ENCODE peak calls at places on chromosomes 6 and 20, in four cellular contexts. Y is H9, I is trophoblast cell, W is mesenchymal stem cell. Z is an unnamed sample.

GRCh38 chr20:49115565-49115964 is 69.5 kb downstream of the CSE1L start:
- DNase-seq in Y (no peak), I (no peak), W (peak; percentile 44), Z (peak; percentile 72)

GRCh38 chr6:161181136-161181535 is 92.7 kb downstream of the AGPAT4 start:
- DNase-seq in Y (no peak), I (no peak), W (no peak), Z (no peak)

GRCh38 chr6:117733341-117733740 is 58.1 kb downstream of the NUS1 start:
- DNase-seq in Y (no peak), I (no peak), W (no peak), Z (no peak)

GRCh38 chr20:25310268-25310920 is 62.5 kb downstream of the PYGB start:
- DNase-seq in Y (no peak), I (peak; percentile 69), W (peak; percentile 97), Z (peak; percentile 96)

GRCh38 chr6:35310265-35310831 is 12.7 kb downstream of the DEF6 start:
- DNase-seq in Y (peak; percentile 8), I (peak; percentile 94), W (no peak), Z (no peak)

GRCh38 chr6:24929255-24929654 is 6.5 kb downstream of the RIPOR2 start:
- DNase-seq in Y (no peak), I (no peak), W (peak; percentile 24), Z (no peak)

GRCh38 chr20:35820715-35821114 is 48.9 kb downstream of the PHF20 start:
- DNase-seq in Y (no peak), I (no peak), W (peak; percentile 57), Z (peak; percentile 52)

GRCh38 chr6:52724041-52724405 is 39.3 kb downstream of the GSTA2 start:
- DNase-seq in Y (no peak), I (peak; percentile 69), W (no peak), Z (peak; percentile 56)

GRCh38 chr6:39812853-39813533 is 20.8 kb downstream of the DAAM2 start:
- DNase-seq in Y (no peak), I (no peak), W (peak; percentile 79), Z (peak; percentile 68)

GRCh38 chr6:37473364-37474095 is 26.2 kb downstream of the CCDC167 start:
- DNase-seq in Y (no peak), I (no peak), W (no peak), Z (peak; percentile 33)

GRCh38 chr6:26184492-26184891 is 97.3 kb downstream of the HFE start:
- DNase-seq in Y (no peak), I (no peak), W (no peak), Z (no peak)

GRCh38 chr20:58626076-58626475 is 25.0 kb upstream of the STX16 start:
- DNase-seq in Y (no peak), I (no peak), W (no peak), Z (no peak)

DNA sequence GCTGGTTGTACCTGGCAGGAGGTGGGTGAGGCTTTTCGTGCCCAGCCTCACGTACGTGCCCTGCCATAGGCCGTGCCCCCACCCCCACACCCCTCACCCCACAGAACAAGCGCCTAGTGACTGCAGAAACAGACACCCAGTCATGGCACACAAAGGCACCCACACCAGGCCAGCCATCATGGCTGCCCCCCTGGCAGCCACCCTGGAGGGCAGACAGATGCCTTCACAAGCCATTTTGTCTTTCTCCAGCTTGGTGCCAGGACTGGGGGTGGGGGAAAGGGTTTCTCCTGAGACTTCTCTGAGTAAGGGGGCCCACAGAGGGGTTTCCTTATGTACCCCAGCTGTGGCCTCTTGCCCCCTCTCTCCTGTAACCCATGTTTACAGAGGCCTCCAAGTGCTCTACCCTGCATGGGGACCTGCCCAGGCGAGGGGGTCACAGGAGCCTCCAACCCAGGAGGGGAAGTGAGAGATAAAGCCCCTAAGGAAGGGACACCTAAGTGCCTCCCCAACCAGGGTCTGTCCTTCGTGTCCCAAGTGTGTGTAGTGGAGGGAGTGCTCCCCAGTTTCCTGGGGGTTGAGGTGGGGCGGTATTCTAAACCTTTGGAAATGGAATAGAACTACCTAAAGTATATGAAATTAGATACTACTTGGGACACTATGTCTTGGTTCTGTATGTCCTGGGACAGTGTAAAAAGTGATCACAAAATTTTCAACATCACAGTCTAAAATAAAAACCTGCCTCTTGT is 49.9 kb downstream of the MRPL14 start:
- DNase-seq in Y (no peak), I (no peak), W (no peak), Z (no peak)
- H3K14ac ChIP-seq in Y (peak overlapping the region; percentile 35), I (no peak overlapping the region), W (no peak overlapping the region), Z (no peak overlapping the region)

DNA sequence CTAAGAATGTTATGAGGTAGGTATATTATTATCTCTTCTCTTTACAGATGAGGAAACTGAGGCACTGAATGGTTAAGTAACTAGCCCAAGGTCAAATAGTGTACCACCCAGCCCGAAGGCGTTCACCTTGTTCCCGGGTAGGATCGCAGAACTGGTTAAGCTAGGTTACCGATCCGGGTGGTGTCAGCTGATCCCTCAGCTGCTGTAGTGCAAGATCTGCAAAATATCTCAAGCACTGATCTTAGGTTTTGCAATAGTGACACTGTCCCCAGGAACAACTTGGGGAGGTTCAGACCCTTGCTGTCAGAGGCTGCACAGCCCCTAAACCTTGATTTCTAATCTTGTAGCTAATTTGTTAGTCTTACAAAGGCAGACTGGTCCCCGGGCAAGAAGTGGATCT is 28.1 kb downstream of the SLC52A3 start:
- DNase-seq in Y (no peak), I (peak; percentile 83), W (no peak), Z (no peak)
- H4K8ac ChIP-seq in Y (no peak overlapping the region), I (no peak overlapping the region), W (no peak overlapping the region), Z (no peak overlapping the region)

DNA sequence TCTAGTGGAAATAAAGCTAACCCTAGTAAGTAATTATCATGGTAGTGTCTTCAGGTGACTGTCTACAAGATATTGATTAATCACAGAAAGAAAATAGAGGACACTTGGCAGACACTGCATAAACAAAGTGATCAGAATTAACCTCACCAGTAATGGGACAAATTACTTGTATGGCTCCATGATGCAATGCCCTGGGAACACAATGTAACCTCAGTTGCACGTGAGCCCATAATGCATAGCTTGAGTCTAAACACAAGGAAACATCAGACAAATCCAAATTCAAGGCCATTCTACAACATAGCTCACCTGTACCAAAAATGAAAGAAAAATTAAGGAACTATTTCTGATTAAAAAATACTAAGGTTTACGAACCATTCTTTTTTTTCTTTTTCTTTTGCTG is 92.4 kb upstream of the SSTR4 start:
- DNase-seq in Y (no peak), I (no peak), W (no peak), Z (no peak)
- H3K14ac ChIP-seq in Y (no peak overlapping the region), I (no peak overlapping the region), W (no peak overlapping the region), Z (no peak overlapping the region)

DNA sequence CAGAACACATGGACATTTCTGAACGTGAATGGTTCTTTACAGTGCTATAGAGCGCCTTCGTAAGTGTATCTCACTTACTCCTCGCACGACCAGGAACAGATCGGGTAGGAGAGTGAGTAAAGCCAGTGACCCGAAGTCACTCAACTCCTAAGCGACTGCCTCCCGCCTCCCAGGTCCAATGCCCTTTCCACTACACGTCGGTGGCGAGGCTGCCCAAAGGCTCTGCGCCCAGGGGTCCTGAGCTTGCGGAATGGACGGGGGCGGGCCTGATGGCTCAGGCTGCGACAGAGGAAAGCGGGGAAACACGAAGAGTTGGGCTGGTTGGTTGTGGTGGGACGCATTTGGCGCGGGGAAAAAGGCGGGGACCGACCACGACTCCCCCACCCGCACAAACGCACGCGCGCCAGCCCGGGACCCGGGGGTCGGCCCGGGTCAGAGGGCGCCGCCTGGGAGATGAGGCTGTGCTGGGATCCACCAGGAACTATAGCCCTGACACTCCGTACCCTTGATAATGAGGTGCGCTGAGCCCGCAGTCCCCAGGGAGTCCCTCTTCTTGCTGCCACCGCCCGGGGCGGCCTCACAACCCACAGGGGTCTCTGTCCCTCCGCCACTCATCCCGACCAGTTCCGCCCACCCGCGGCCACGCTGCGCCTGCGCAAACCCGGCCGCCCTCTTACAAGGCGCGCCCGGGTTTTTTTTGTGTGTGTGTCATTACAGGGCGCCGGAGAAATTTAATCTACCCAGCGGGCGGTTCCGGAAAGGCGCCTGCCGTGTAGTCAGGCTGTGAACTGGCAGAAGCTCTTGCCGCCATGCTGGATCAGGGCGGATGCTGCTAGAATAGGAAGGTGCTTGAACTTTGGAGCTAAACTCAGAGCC is at the start of gene BLOC1S5:
- DNase-seq in Y (peak; percentile 98), I (peak; percentile 98), W (peak; percentile 97), Z (peak; percentile 97)
- H4K8ac ChIP-seq in Y (no peak within 1 kb of the TSS), I (peak within 1 kb of the TSS; percentile 92), W (peak within 1 kb of the TSS; percentile 92), Z (peak within 1 kb of the TSS; percentile 98)

GRCh38 chr6:169062272-169062671 is 191.4 kb downstream of the THBS2 start:
- DNase-seq in Y (no peak), I (no peak), W (no peak), Z (no peak)
- H3K14ac ChIP-seq in Y (no peak overlapping the region), I (no peak overlapping the region), W (no peak overlapping the region), Z (no peak overlapping the region)

DNA sequence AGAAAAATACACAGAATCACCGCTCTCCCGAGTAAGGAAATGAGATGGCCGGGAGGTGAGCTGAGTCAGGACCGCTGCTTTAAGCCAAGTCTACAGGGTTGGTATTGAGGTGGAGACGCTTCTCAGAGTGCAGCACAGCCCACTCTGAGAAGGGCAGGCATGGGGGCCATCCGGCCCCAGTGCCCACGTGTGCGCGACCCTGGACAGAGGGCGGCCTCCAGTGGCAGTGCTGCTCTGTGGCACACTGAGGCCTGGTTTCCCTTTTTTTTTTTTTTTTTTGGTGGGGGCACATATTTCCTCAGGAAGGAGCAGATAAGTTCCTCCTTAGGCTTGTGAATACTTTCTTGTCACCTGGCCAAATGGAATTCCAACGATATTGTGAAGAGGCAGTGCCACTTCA is 88.8 kb downstream of the FOXC1 start:
- DNase-seq in Y (no peak), I (no peak), W (no peak), Z (no peak)
- H4K8ac ChIP-seq in Y (no peak overlapping the region), I (no peak overlapping the region), W (no peak overlapping the region), Z (no peak overlapping the region)

GRCh38 chr6:166075925-166076324 is 91.7 kb downstream of the TBXT start:
- DNase-seq in Y (no peak), I (no peak), W (no peak), Z (no peak)
- H3K14ac ChIP-seq in Y (no peak overlapping the region), I (no peak overlapping the region), W (no peak overlapping the region), Z (no peak overlapping the region)